ENCODE peak calls at places on chromosomes 12 and 14, in six cellular contexts. N, Z, G, D, U and T are unnamed samples.

GRCh38 chr14:81219210-81219820 is 1.4 kb downstream of the GTF2A1 start:
- DNase-seq in G (peak), N (peak), D (peak), U (peak), Z (peak), T (peak)

GRCh38 chr12:77220586-77220985 is 155.2 kb upstream of the E2F7 start:
- DNase-seq in U (no peak), D (no peak), Z (no peak), N (no peak), G (no peak), T (no peak)

GRCh38 chr12:132637811-132638210 is 19.2 kb downstream of the P2RX2 start:
- DNase-seq in D (no peak), Z (no peak), G (no peak), U (no peak), N (no peak), T (no peak)

GRCh38 chr12:58537278-58537677 is 383.0 kb downstream of the LRIG3 start:
- DNase-seq in N (no peak), D (peak), U (no peak), Z (peak), G (peak), T (peak)

GRCh38 chr14:35971965-35972630 is 146.0 kb downstream of the BRMS1L start:
- DNase-seq in U (no peak), G (no peak), Z (no peak), N (no peak), D (no peak), T (no peak)

GRCh38 chr12:98416845-98417244 is 98.5 kb upstream of the TMPO start:
- DNase-seq in G (peak), D (no peak), N (no peak), Z (peak), U (no peak), T (peak)

GRCh38 chr12:132513070-132513398 is 23.1 kb downstream of the FBRSL1 start:
- DNase-seq in N (no peak), U (no peak), G (no peak), D (no peak), Z (peak), T (peak)

GRCh38 chr12:67649165-67650126 is 901 bp downstream of the DYRK2 start:
- DNase-seq in Z (no peak), D (no peak), G (peak), U (no peak), N (peak), T (peak)

GRCh38 chr12:109858764-109859163 is 21.6 kb downstream of the GLTP start:
- DNase-seq in U (no peak), G (no peak), N (no peak), D (no peak), Z (peak), T (no peak)

GRCh38 chr12:57182918-57183575 is 33.5 kb upstream of the NXPH4 start:
- DNase-seq in G (peak), Z (peak), U (no peak), D (peak), N (peak), T (peak)

GRCh38 chr12:95681210-95681765 is 109.3 kb downstream of the NTN4 start:
- DNase-seq in D (no peak), Z (no peak), N (no peak), U (no peak), G (no peak), T (no peak)

GRCh38 chr12:8057291-8057690 is 8.9 kb downstream of the C3AR1 start:
- DNase-seq in N (no peak), D (no peak), U (no peak), Z (no peak), G (no peak), T (peak)

GRCh38 chr12:4934651-4935050 is 24.9 kb downstream of the KCNA1 start:
- DNase-seq in G (peak), U (no peak), D (no peak), Z (peak), N (no peak), T (no peak)

GRCh38 chr14:76778546-76779215 is 17.4 kb downstream of the VASH1 start:
- DNase-seq in U (no peak), G (no peak), D (no peak), Z (no peak), N (no peak), T (no peak)

GRCh38 chr14:99034711-99035171 is 237.3 kb downstream of the BCL11B start:
- DNase-seq in N (no peak), Z (no peak), D (no peak), G (no peak), U (no peak), T (no peak)

GRCh38 chr12:132403636-132404434 is 74.4 kb upstream of the GALNT9 start:
- DNase-seq in D (no peak), G (no peak), N (no peak), Z (no peak), U (no peak), T (no peak)

GRCh38 chr12:117514016-117514415 is 152.6 kb upstream of the NOS1 start:
- DNase-seq in G (no peak), Z (no peak), N (no peak), U (no peak), D (no peak), T (no peak)

GRCh38 chr12:116280590-116281290 is 3.2 kb upstream of the MED13L start:
- DNase-seq in N (no peak), U (no peak), G (peak), Z (no peak), D (peak), T (no peak)

GRCh38 chr12:106994579-106995220 is 7.8 kb upstream of the MTERF2 start:
- DNase-seq in N (no peak), Z (peak), D (no peak), G (no peak), U (no peak), T (peak)

GRCh38 chr14:77014734-77015133 is 13.8 kb downstream of the IRF2BPL start:
- DNase-seq in N (no peak), U (no peak), G (no peak), D (no peak), Z (no peak), T (no peak)

GRCh38 chr12:8742501-8742900 is 44.7 kb downstream of the RIMKLB start:
- DNase-seq in N (no peak), U (no peak), G (no peak), Z (peak), D (no peak), T (peak)

GRCh38 chr14:78251308-78251707 is 81.1 kb downstream of the NRXN3 start:
- DNase-seq in D (no peak), Z (no peak), N (no peak), U (no peak), G (no peak), T (no peak)

GRCh38 chr14:35458442-35458841 is 53.9 kb upstream of the NFKBIA start:
- DNase-seq in N (no peak), G (no peak), U (no peak), D (no peak), Z (no peak), T (no peak)

GRCh38 chr12:48145981-48146380 is 11.3 kb downstream of the ASB8 start:
- DNase-seq in Z (no peak), U (no peak), N (no peak), D (no peak), G (no peak), T (no peak)

GRCh38 chr12:109738878-109739665 is 25.4 kb downstream of the FAM222A start:
- DNase-seq in G (peak), Z (peak), D (no peak), N (no peak), U (no peak), T (no peak)

GRCh38 chr14:100056964-100057817 is 8.0 kb upstream of the EVL start:
- DNase-seq in N (no peak), Z (peak), U (no peak), G (peak), D (no peak), T (peak)
- TF ChIP-seq CTCF in N (peak), Z (peak), U (peak), G (peak), D (no peak), T (peak)

DNA sequence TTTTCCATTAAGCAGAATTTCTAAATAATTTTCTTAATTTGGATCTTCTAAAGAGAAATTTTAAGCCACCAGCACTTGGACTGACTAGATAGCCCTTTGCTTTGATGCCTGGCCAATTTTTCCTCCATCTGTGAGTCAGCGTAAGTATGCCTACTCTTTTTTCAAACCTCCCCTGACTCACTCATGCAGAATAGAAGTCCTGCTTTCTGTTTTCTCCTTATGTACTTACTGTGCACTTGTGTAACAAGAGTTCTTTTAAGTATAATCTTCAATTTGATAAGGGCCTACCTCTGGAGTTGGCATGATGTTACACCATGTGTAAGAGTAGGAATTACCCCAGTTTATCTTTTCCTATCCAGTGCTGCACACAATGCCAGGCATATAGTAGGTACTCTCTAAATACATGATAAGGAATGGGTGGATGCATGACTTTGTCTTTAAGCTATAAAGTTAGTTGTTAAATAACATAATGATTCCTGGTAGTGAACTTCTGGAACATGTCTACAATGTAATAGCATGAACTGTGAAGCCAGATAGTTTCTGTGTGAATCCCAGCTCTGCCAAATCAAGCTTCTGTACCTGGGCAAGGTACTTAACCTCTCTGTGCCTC is 329.6 kb downstream of the TMTC2 start:
- DNase-seq in N (no peak), Z (peak), U (no peak), G (peak), D (peak), T (peak)
- H3K4me3 ChIP-seq in N (peak), Z (no peak), U (peak), G (peak), D (no peak), T (peak)

GRCh38 chr12:100399095-100399494 is 42.2 kb downstream of the SLC17A8 start:
- DNase-seq in G (no peak), D (no peak), U (no peak), N (no peak), Z (no peak), T (no peak)

GRCh38 chr12:100401660-100402059 is 44.8 kb downstream of the SLC17A8 start:
- DNase-seq in U (no peak), Z (peak), G (peak), D (no peak), N (no peak), T (peak)

GRCh38 chr12:100403446-100403845 is 46.6 kb downstream of the SLC17A8 start:
- DNase-seq in U (no peak), Z (no peak), G (peak), N (no peak), D (no peak), T (no peak)

GRCh38 chr12:100404769-100405407 is 48.0 kb downstream of the SLC17A8 start:
- DNase-seq in D (peak), N (no peak), Z (peak), G (peak), U (no peak), T (peak)
- TF ChIP-seq CTCF in D (peak), N (peak), Z (peak), G (peak), U (no peak), T (peak)

DNA sequence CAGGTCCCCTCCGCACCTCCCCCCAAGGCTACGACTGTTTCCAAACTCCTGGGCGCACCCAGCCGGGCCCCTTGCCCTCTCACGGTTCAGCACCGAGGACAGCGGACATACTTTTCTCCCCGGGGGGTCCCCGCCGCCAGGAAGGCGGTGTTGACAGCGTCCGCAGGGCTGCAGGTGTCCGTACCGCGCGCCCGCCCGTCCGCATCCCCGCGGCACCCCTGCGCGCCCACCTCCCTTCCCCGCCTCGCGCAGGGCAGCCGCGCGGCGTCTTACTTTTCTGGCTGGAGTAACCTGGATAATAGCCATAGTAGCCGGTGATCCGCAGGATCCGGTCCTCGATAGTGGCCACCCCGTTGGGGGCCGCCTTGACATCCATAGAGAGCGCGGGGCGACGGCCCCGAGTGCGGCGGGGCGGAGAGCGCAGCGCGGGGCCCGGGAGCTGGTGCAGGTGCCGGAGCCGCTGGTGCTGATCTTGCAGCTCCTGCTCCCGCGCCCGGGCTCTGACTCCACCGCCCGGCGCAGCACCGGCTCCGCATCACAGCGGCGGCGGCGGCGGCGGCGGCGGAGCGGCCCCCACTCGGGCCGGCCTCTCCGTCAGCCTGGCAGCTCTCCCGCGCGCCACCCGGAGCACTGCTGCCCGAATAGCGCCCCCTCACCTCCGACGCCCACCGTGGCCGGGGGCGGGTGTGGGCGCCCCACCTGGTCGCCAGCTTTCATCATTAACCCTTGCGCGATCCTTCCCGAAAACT is at the start of gene SLC35F4:
- DNase-seq in D (no peak), Z (no peak), N (no peak), G (no peak), U (no peak), T (no peak)
- H3K4me3 ChIP-seq in D (no peak), Z (no peak), N (peak), G (no peak), U (peak), T (no peak)

GRCh38 chr14:55873229-55873628 is 245.0 kb upstream of the PELI2 start:
- DNase-seq in U (no peak), N (no peak), D (no peak), Z (no peak), G (no peak), T (no peak)

GRCh38 chr14:55869397-55870049 is 248.7 kb upstream of the PELI2 start:
- DNase-seq in U (no peak), Z (no peak), N (no peak), D (no peak), G (peak), T (no peak)

GRCh38 chr14:55877942-55878341 is 240.3 kb upstream of the PELI2 start:
- DNase-seq in U (no peak), G (no peak), N (no peak), Z (peak), D (no peak), T (no peak)

GRCh38 chr14:55874785-55875184 is 243.4 kb upstream of the PELI2 start:
- DNase-seq in N (no peak), G (no peak), Z (no peak), D (no peak), U (no peak), T (no peak)
- TF ChIP-seq CTCF in N (no peak), G (no peak), Z (no peak), D (no peak), U (no peak), T (no peak)